ENCODE peak calls at places on chromosomes 11 and 22, in six cellular contexts. One of them, this sample, is unnamed.

GRCh38 chr22:19361501-19362103 is 69.9 kb downstream of the HIRA start:
- DNase-seq in testis: no peak
- DNase-seq in IMR-90: no peak
- DNase-seq in Panc1: no peak
- DNase-seq in ovary: no peak
- DNase-seq in CD4-positive, alpha-beta T cell: no peak
- DNase-seq in this sample: no peak

GRCh38 chr11:107043242-107043991 is 25.1 kb upstream of the GUCY1A2 start:
- DNase-seq in testis: no peak
- DNase-seq in IMR-90: peak; percentile 82
- DNase-seq in Panc1: no peak
- DNase-seq in ovary: no peak
- DNase-seq in CD4-positive, alpha-beta T cell: no peak
- DNase-seq in this sample: no peak

GRCh38 chr11:128579790-128580504 is 7.4 kb downstream of the ETS1 start:
- DNase-seq in testis: no peak
- DNase-seq in IMR-90: peak; percentile 79
- DNase-seq in Panc1: no peak
- DNase-seq in ovary: no peak
- DNase-seq in CD4-positive, alpha-beta T cell: no peak
- DNase-seq in this sample: no peak

GRCh38 chr11:130801287-130802146 is 114.8 kb downstream of the SNX19 start:
- DNase-seq in testis: no peak
- DNase-seq in IMR-90: peak; percentile 53
- DNase-seq in Panc1: no peak
- DNase-seq in ovary: no peak
- DNase-seq in CD4-positive, alpha-beta T cell: no peak
- DNase-seq in this sample: no peak

GRCh38 chr11:122180435-122180834 is 64.4 kb upstream of the BLID start:
- DNase-seq in testis: no peak
- DNase-seq in IMR-90: peak; percentile 98
- DNase-seq in Panc1: peak; percentile 95
- DNase-seq in ovary: no peak
- DNase-seq in CD4-positive, alpha-beta T cell: no peak
- DNase-seq in this sample: peak; percentile 84

GRCh38 chr11:113839842-113840241 is 35.5 kb downstream of the USP28 start:
- DNase-seq in testis: no peak
- DNase-seq in IMR-90: no peak
- DNase-seq in Panc1: no peak
- DNase-seq in ovary: no peak
- DNase-seq in CD4-positive, alpha-beta T cell: no peak
- DNase-seq in this sample: no peak

GRCh38 chr11:28461338-28461737 is 353.1 kb downstream of the METTL15 start:
- DNase-seq in testis: no peak
- DNase-seq in IMR-90: peak; percentile 71
- DNase-seq in Panc1: no peak
- DNase-seq in ovary: no peak
- DNase-seq in CD4-positive, alpha-beta T cell: no peak
- DNase-seq in this sample: no peak

GRCh38 chr22:50529416-50530279 is at the start of gene TYMP:
- DNase-seq in testis: no peak
- DNase-seq in IMR-90: no peak
- DNase-seq in Panc1: no peak
- DNase-seq in ovary: no peak
- DNase-seq in CD4-positive, alpha-beta T cell: peak; percentile 70
- DNase-seq in this sample: peak; percentile 90

GRCh38 chr11:66810576-66811185 is 32.6 kb upstream of the RCE1 start:
- DNase-seq in testis: no peak
- DNase-seq in IMR-90: no peak
- DNase-seq in Panc1: no peak
- DNase-seq in ovary: no peak
- DNase-seq in CD4-positive, alpha-beta T cell: no peak
- DNase-seq in this sample: no peak

GRCh38 chr11:120146413-120147093 is 8.6 kb upstream of the TRIM29 start:
- DNase-seq in testis: no peak
- DNase-seq in IMR-90: no peak
- DNase-seq in Panc1: no peak
- DNase-seq in ovary: no peak
- DNase-seq in CD4-positive, alpha-beta T cell: no peak
- DNase-seq in this sample: no peak

GRCh38 chr11:115333106-115333505 is 171.1 kb downstream of the CADM1 start:
- DNase-seq in testis: no peak
- DNase-seq in IMR-90: peak; percentile 65
- DNase-seq in Panc1: no peak
- DNase-seq in ovary: no peak
- DNase-seq in CD4-positive, alpha-beta T cell: no peak
- DNase-seq in this sample: no peak

GRCh38 chr11:130675456-130675855 is 227.0 kb downstream of the ADAMTS15 start:
- DNase-seq in testis: no peak
- DNase-seq in IMR-90: peak; percentile 50
- DNase-seq in Panc1: no peak
- DNase-seq in ovary: no peak
- DNase-seq in CD4-positive, alpha-beta T cell: no peak
- DNase-seq in this sample: peak; percentile 93

GRCh38 chr11:10305964-10306918 is 1.4 kb downstream of the ADM start:
- DNase-seq in testis: no peak
- DNase-seq in IMR-90: peak; percentile 32
- DNase-seq in Panc1: no peak
- DNase-seq in ovary: peak; percentile 52
- DNase-seq in CD4-positive, alpha-beta T cell: no peak
- DNase-seq in this sample: peak; percentile 62

GRCh38 chr11:16365456-16366355 is 9.4 kb upstream of the SOX6 start:
- DNase-seq in testis: no peak
- DNase-seq in IMR-90: peak; percentile 40
- DNase-seq in Panc1: no peak
- DNase-seq in ovary: no peak
- DNase-seq in CD4-positive, alpha-beta T cell: no peak
- DNase-seq in this sample: no peak

GRCh38 chr11:83257638-83258229 is 28.4 kb downstream of the CCDC90B start:
- DNase-seq in testis: no peak
- DNase-seq in IMR-90: peak; percentile 73
- DNase-seq in Panc1: peak; percentile 55
- DNase-seq in ovary: no peak
- DNase-seq in CD4-positive, alpha-beta T cell: no peak
- DNase-seq in this sample: peak; percentile 47

GRCh38 chr11:115168229-115168671 is 336.0 kb downstream of the CADM1 start:
- DNase-seq in testis: peak; percentile 33
- DNase-seq in IMR-90: no peak
- DNase-seq in Panc1: no peak
- DNase-seq in ovary: no peak
- DNase-seq in CD4-positive, alpha-beta T cell: no peak
- DNase-seq in this sample: no peak

GRCh38 chr22:21937821-21938070 is 14.9 kb downstream of the PPM1F start:
- DNase-seq in testis: no peak
- DNase-seq in IMR-90: peak; percentile 94
- DNase-seq in Panc1: no peak
- DNase-seq in ovary: no peak
- DNase-seq in CD4-positive, alpha-beta T cell: no peak
- DNase-seq in this sample: no peak

GRCh38 chr11:10674991-10675440 is 18.5 kb downstream of the IRAG1 start:
- DNase-seq in testis: peak; percentile 38
- DNase-seq in IMR-90: no peak
- DNase-seq in Panc1: no peak
- DNase-seq in ovary: no peak
- DNase-seq in CD4-positive, alpha-beta T cell: no peak
- DNase-seq in this sample: peak; percentile 89

GRCh38 chr11:27977031-27977430 is 130.9 kb downstream of the KIF18A start:
- DNase-seq in testis: no peak
- DNase-seq in IMR-90: peak; percentile 17
- DNase-seq in Panc1: peak; percentile 13
- DNase-seq in ovary: no peak
- DNase-seq in CD4-positive, alpha-beta T cell: no peak
- DNase-seq in this sample: no peak

GRCh38 chr11:105033344-105033743 is 1.6 kb downstream of the CASP1 start:
- DNase-seq in testis: no peak
- DNase-seq in IMR-90: no peak
- DNase-seq in Panc1: no peak
- DNase-seq in ovary: no peak
- DNase-seq in CD4-positive, alpha-beta T cell: no peak
- DNase-seq in this sample: peak; percentile 54

GRCh38 chr11:117970400-117971024 is 15.7 kb upstream of the IL10RA start:
- DNase-seq in testis: no peak
- DNase-seq in IMR-90: no peak
- DNase-seq in Panc1: no peak
- DNase-seq in ovary: no peak
- DNase-seq in CD4-positive, alpha-beta T cell: no peak
- DNase-seq in this sample: no peak

DNA sequence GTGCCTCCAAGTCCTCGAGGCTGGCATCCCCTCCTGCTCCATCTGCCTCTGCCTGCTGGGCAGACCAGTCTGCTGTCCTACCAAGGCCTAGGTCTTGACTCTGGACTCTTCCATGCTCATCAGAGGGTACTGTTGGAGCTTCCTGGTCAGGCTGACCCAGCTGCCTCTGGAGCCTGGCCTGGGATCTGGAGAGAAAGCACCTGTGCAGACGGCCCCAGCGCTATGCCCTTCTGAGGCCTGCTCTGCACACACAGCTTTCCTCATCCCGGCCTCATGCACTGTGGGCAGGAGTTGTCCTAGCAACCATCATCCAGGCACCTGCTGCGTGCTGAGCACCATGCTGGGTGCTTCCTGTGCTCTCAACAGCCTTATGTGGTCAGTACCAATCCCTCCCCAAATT is 70.8 kb downstream of the CDKN1C start:
- DNase-seq in testis: no peak
- DNase-seq in IMR-90: no peak
- DNase-seq in Panc1: no peak
- DNase-seq in ovary: no peak
- DNase-seq in CD4-positive, alpha-beta T cell: no peak
- DNase-seq in this sample: peak; percentile 41
- H3K27me3 ChIP-seq in testis: no peaks in the 10 kb centered on the region
- H3K27me3 ChIP-seq in IMR-90: no peaks in the 10 kb centered on the region
- H3K27me3 ChIP-seq in Panc1: peaks cover 4% of the 10 kb centered on the region
- H3K27me3 ChIP-seq in ovary: no peaks in the 10 kb centered on the region
- H3K27me3 ChIP-seq in CD4-positive, alpha-beta T cell: no peaks in the 10 kb centered on the region
- H3K27me3 ChIP-seq in this sample: no peaks in the 10 kb centered on the region

DNA sequence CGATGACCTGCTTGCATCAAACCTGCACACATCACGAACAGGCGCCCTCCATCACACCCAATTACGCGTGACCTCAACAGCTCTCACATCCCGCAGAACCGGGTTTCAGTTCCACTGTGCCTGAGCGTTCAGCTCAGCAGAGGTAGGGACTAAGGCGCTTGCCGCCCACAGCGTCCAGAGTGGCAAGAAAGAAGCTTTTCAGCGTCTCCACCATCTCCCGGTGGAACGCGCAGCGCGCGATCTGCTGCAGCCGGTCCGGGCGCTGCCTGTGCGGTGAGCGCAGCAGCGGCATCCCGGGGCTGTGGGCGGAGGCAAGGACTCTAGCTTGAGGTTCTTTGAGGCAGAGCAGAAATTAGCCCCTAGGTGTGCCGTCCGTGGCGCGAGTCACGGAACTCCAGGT is 1.5 kb upstream of the CALCA start:
- DNase-seq in testis: no peak
- DNase-seq in IMR-90: peak; percentile 4
- DNase-seq in Panc1: no peak
- DNase-seq in ovary: no peak
- DNase-seq in CD4-positive, alpha-beta T cell: no peak
- DNase-seq in this sample: peak; percentile 79
- H3K27me3 ChIP-seq in testis: no peaks in the 10 kb centered on the region
- H3K27me3 ChIP-seq in IMR-90: peaks cover 71% of the 10 kb centered on the region
- H3K27me3 ChIP-seq in Panc1: peaks cover 34% of the 10 kb centered on the region
- H3K27me3 ChIP-seq in ovary: no peaks in the 10 kb centered on the region
- H3K27me3 ChIP-seq in CD4-positive, alpha-beta T cell: peaks cover 54% of the 10 kb centered on the region
- H3K27me3 ChIP-seq in this sample: no peaks in the 10 kb centered on the region

DNA sequence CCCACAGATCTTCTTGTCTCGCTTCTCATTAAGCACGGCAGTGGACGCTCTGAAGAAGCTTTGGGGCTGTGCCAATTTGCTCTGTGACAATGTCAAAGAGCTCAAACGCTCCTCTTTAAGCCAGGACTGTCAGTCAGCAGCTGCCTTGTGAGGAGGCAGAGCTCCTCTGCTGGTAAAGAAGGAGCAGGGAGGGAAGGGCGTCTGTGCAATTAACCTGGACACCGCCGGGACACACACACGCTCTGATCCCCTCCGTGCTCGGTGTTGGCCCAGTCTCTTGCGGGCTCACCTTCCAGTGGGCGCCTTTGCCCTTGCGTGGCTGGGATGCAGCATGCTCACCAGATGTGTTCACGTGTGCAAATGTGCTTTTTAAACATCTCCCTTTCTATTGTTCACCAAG is 373.9 kb downstream of the BRD1 start:
- DNase-seq in testis: no peak
- DNase-seq in IMR-90: no peak
- DNase-seq in Panc1: no peak
- DNase-seq in ovary: no peak
- DNase-seq in CD4-positive, alpha-beta T cell: no peak
- DNase-seq in this sample: no peak
- H3K27me3 ChIP-seq in testis: no peaks in the 10 kb centered on the region
- H3K27me3 ChIP-seq in IMR-90: no peaks in the 10 kb centered on the region
- H3K27me3 ChIP-seq in Panc1: no peaks in the 10 kb centered on the region
- H3K27me3 ChIP-seq in ovary: no peaks in the 10 kb centered on the region
- H3K27me3 ChIP-seq in CD4-positive, alpha-beta T cell: peaks cover 3% of the 10 kb centered on the region
- H3K27me3 ChIP-seq in this sample: no peaks in the 10 kb centered on the region

GRCh38 chr11:70185348-70186055 is 17.6 kb upstream of the FADD start:
- DNase-seq in testis: no peak
- DNase-seq in IMR-90: no peak
- DNase-seq in Panc1: no peak
- DNase-seq in ovary: no peak
- DNase-seq in CD4-positive, alpha-beta T cell: no peak
- DNase-seq in this sample: no peak

GRCh38 chr11:70183483-70184176 is 19.5 kb upstream of the FADD start:
- DNase-seq in testis: no peak
- DNase-seq in IMR-90: no peak
- DNase-seq in Panc1: no peak
- DNase-seq in ovary: no peak
- DNase-seq in CD4-positive, alpha-beta T cell: no peak
- DNase-seq in this sample: no peak

GRCh38 chr11:70186420-70186819 is 16.7 kb upstream of the FADD start:
- DNase-seq in testis: no peak
- DNase-seq in IMR-90: no peak
- DNase-seq in Panc1: no peak
- DNase-seq in ovary: no peak
- DNase-seq in CD4-positive, alpha-beta T cell: no peak
- DNase-seq in this sample: peak; percentile 70

GRCh38 chr11:70183032-70183431 is 20.1 kb upstream of the FADD start:
- DNase-seq in testis: no peak
- DNase-seq in IMR-90: no peak
- DNase-seq in Panc1: no peak
- DNase-seq in ovary: no peak
- DNase-seq in CD4-positive, alpha-beta T cell: no peak
- DNase-seq in this sample: no peak

GRCh38 chr11:70184396-70184795 is 18.7 kb upstream of the FADD start:
- DNase-seq in testis: no peak
- DNase-seq in IMR-90: no peak
- DNase-seq in Panc1: no peak
- DNase-seq in ovary: no peak
- DNase-seq in CD4-positive, alpha-beta T cell: no peak
- DNase-seq in this sample: no peak
- H3K27me3 ChIP-seq in testis: no peaks in the 10 kb centered on the region
- H3K27me3 ChIP-seq in IMR-90: no peaks in the 10 kb centered on the region
- H3K27me3 ChIP-seq in Panc1: no peaks in the 10 kb centered on the region
- H3K27me3 ChIP-seq in ovary: no peaks in the 10 kb centered on the region
- H3K27me3 ChIP-seq in CD4-positive, alpha-beta T cell: no peaks in the 10 kb centered on the region
- H3K27me3 ChIP-seq in this sample: no peaks in the 10 kb centered on the region

GRCh38 chr11:17596711-17597110 is 49.7 kb downstream of the OTOG start:
- DNase-seq in testis: peak; percentile 6
- DNase-seq in IMR-90: no peak
- DNase-seq in Panc1: no peak
- DNase-seq in ovary: no peak
- DNase-seq in CD4-positive, alpha-beta T cell: no peak
- DNase-seq in this sample: peak; percentile 22
- H3K27me3 ChIP-seq in testis: no peaks in the 10 kb centered on the region
- H3K27me3 ChIP-seq in IMR-90: peaks cover 6% of the 10 kb centered on the region
- H3K27me3 ChIP-seq in Panc1: peaks cover 9% of the 10 kb centered on the region
- H3K27me3 ChIP-seq in ovary: no peaks in the 10 kb centered on the region
- H3K27me3 ChIP-seq in CD4-positive, alpha-beta T cell: no peaks in the 10 kb centered on the region
- H3K27me3 ChIP-seq in this sample: no peaks in the 10 kb centered on the region

This sample was measured in aorta.